ENCODE peak calls at places on chromosomes 3 and 15, in ten cellular contexts. T is endothelial cell of umbilical vein; P is right lobe of liver; H is stimulated activated CD4-positive, alpha-beta T cell treated with anti-CD3 and anti-CD28 coated beads, Interleukin-12 subunit alpha, Interleukin-12 subunit beta, amount 100 ng/mL, for 4 hours; Z is EH; I is GM12865; O is HEK293T; U is HCT116; W is IMR-90; C is activated naive CD8-positive, alpha-beta T cell treated with anti-CD3 and anti-CD28 coated beads, Interleukin-2, amount 50 U/mL, for 24 hours. X is an unnamed sample.

GRCh38 chr3:170154569-170155143 is 26.9 kb downstream of the PHC3 start:
- DNase-seq in U (no peak), T (no peak), I (peak; percentile 73), Z (no peak), P (no peak), H (no peak), C (no peak), W (no peak), O (no peak), X (no peak)

GRCh38 chr15:80174017-80174746 is 21.4 kb downstream of the FAH start:
- DNase-seq in U (no peak), P (peak; percentile 79), Z (peak; percentile 89), W (peak; percentile 83), I (no peak), T (peak; percentile 44), H (no peak), O (no peak), C (no peak), X (no peak)

GRCh38 chr3:34001022-34001421 is 202.6 kb downstream of the PDCD6IP start:
- DNase-seq in C (no peak), Z (no peak), W (no peak), H (no peak), I (no peak), U (no peak), P (no peak), T (no peak), O (no peak), X (no peak)

GRCh38 chr3:127757979-127758378 is 64.3 kb downstream of the MGLL start:
- DNase-seq in T (no peak), W (no peak), P (no peak), I (no peak), C (no peak), Z (no peak), O (no peak), H (no peak), U (no peak), X (no peak)

GRCh38 chr3:182115328-182116045 is 403.8 kb downstream of the SOX2 start:
- DNase-seq in P (no peak), T (no peak), I (no peak), U (no peak), H (no peak), O (no peak), Z (no peak), C (no peak), W (no peak), X (no peak)

GRCh38 chr15:50828610-50829206 is 63.2 kb upstream of the SPPL2A start:
- DNase-seq in P (no peak), I (no peak), W (peak; percentile 86), T (no peak), U (peak; percentile 27), O (peak; percentile 22), C (no peak), H (no peak), Z (peak; percentile 92), X (no peak)

GRCh38 chr15:25477816-25478215 is 39.0 kb upstream of the UBE3A start:
- DNase-seq in W (no peak), U (no peak), Z (no peak), H (no peak), T (no peak), P (no peak), C (no peak), I (no peak), O (no peak), X (no peak)

GRCh38 chr3:116667791-116668190 is 41.8 kb upstream of the TUSC7 start:
- DNase-seq in U (no peak), P (no peak), C (no peak), T (no peak), H (no peak), Z (no peak), I (no peak), W (no peak), O (no peak), X (no peak)

GRCh38 chr3:16433701-16434151 is 79.8 kb downstream of the RFTN1 start:
- DNase-seq in H (no peak), I (peak; percentile 87), C (no peak), Z (no peak), O (no peak), U (no peak), T (no peak), P (no peak), W (no peak), X (peak; percentile 76)

GRCh38 chr15:40928351-40928974 is 677 bp upstream of the DLL4 start:
- DNase-seq in O (no peak), U (no peak), H (no peak), T (no peak), Z (no peak), P (no peak), C (no peak), W (no peak), I (no peak), X (no peak)

GRCh38 chr3:194072097-194072428 is 63.9 kb upstream of the HES1 start:
- DNase-seq in P (peak; percentile 69), Z (peak; percentile 11), C (peak; percentile 31), T (no peak), H (no peak), U (no peak), O (no peak), W (no peak), I (no peak), X (peak; percentile 37)

GRCh38 chr15:88803241-88803919 is at the start of gene ACAN:
- DNase-seq in T (no peak), P (no peak), I (no peak), O (peak; percentile 42), H (no peak), W (no peak), Z (peak; percentile 12), C (no peak), U (no peak), X (no peak)

X was measured in stimulated activated naive B cell treated with anti-CD40 and anti-IgM and Interleukin-4, amounts not matched to agents 10 μg/mL and 1 μg/mL and 100 μg/mL, for 72 hours.